ENCODE peak calls at places on chromosome 15, in seven cellular contexts. J, O, R, B, Y, W and G are unnamed samples.

GRCh38 chr15:29857196-29857595 is 34.9 kb upstream of the TJP1 start:
- DNase-seq in J (no peak), O (no peak), R (no peak), B (no peak), Y (no peak), W (peak), G (no peak)

GRCh38 chr15:34109775-34110663 is 8.1 kb downstream of the PGBD4 start:
- DNase-seq in J (no peak), O (no peak), R (no peak), B (no peak), Y (no peak), W (peak), G (no peak)

GRCh38 chr15:94029495-94029894 is 201.9 kb upstream of the MCTP2 start:
- DNase-seq in J (no peak), O (no peak), R (no peak), B (no peak), Y (no peak), W (peak), G (no peak)

GRCh38 chr15:63466378-63467192 is 37.8 kb upstream of the USP3 start:
- DNase-seq in J (peak), O (peak), R (no peak), B (no peak), Y (peak), W (peak), G (no peak)

GRCh38 chr15:33433821-33434220 is 123.1 kb downstream of the RYR3 start:
- DNase-seq in J (no peak), O (no peak), R (no peak), B (no peak), Y (no peak), W (no peak), G (no peak)

GRCh38 chr15:70057931-70058641 is 39.6 kb downstream of the TLE3 start:
- DNase-seq in J (no peak), O (no peak), R (no peak), B (peak), Y (no peak), W (no peak), G (no peak)

GRCh38 chr15:98649621-98649995 is 1.3 kb downstream of the IGF1R start:
- DNase-seq in J (peak), O (peak), R (peak), B (no peak), Y (peak), W (no peak), G (no peak)

GRCh38 chr15:40430271-40430805 is 10.4 kb upstream of the BAHD1 start:
- DNase-seq in J (no peak), O (no peak), R (no peak), B (peak), Y (no peak), W (no peak), G (no peak)

GRCh38 chr15:71691700-71692417 is 118.5 kb upstream of the NR2E3 start:
- DNase-seq in J (no peak), O (peak), R (no peak), B (no peak), Y (no peak), W (peak), G (no peak)

GRCh38 chr15:39454189-39454986 is 126.5 kb upstream of the THBS1 start:
- DNase-seq in J (no peak), O (no peak), R (no peak), B (no peak), Y (no peak), W (no peak), G (no peak)

GRCh38 chr15:65087411-65087810 is 10.9 kb downstream of the KBTBD13 start:
- DNase-seq in J (no peak), O (no peak), R (no peak), B (no peak), Y (no peak), W (no peak), G (no peak)

GRCh38 chr15:62497356-62497755 is 332.3 kb upstream of the C2CD4B start:
- DNase-seq in J (no peak), O (no peak), R (no peak), B (no peak), Y (no peak), W (no peak), G (no peak)

GRCh38 chr15:29183071-29183831 is 86.4 kb downstream of the NSMCE3 start:
- DNase-seq in J (no peak), O (no peak), R (no peak), B (no peak), Y (no peak), W (peak), G (no peak)

GRCh38 chr15:25134546-25134945 is 179.8 kb downstream of the SNRPN start:
- DNase-seq in J (no peak), O (no peak), R (no peak), B (no peak), Y (no peak), W (peak), G (no peak)

GRCh38 chr15:96268421-96269204 is 61.9 kb upstream of the NR2F2 start:
- DNase-seq in J (no peak), O (no peak), R (no peak), B (no peak), Y (no peak), W (peak), G (no peak)

GRCh38 chr15:39594764-39595620 is 14.1 kb downstream of the THBS1 start:
- DNase-seq in J (no peak), O (no peak), R (no peak), B (no peak), Y (no peak), W (peak), G (no peak)

GRCh38 chr15:83943849-83944404 is 290.0 kb downstream of the ADAMTSL3 start:
- DNase-seq in J (no peak), O (no peak), R (no peak), B (no peak), Y (no peak), W (no peak), G (no peak)

GRCh38 chr15:100919481-100920405 is 586 bp downstream of the LRRK1 start:
- DNase-seq in J (no peak), O (no peak), R (peak), B (no peak), Y (no peak), W (peak), G (peak)
- TF ChIP-seq CTCF in J (no peak), O (no peak), R (no peak), B (no peak), Y (no peak), W (no peak), G (no peak)

GRCh38 chr15:35293353-35294130 is 208.4 kb upstream of the NANOGP8 start:
- DNase-seq in J (no peak), O (no peak), R (no peak), B (peak), Y (no peak), W (peak), G (no peak)
- TF ChIP-seq CTCF in J (no peak), O (no peak), R (no peak), B (peak), Y (no peak), W (no peak), G (no peak)

GRCh38 chr15:42218953-42219596 is 11.0 kb upstream of the VPS39 start:
- DNase-seq in J (no peak), O (no peak), R (no peak), B (no peak), Y (no peak), W (no peak), G (no peak)

GRCh38 chr15:42220216-42220615 is 12.1 kb upstream of the VPS39 start:
- DNase-seq in J (no peak), O (no peak), R (no peak), B (no peak), Y (no peak), W (no peak), G (no peak)

GRCh38 chr15:42213481-42213880 is 5.4 kb upstream of the VPS39 start:
- DNase-seq in J (no peak), O (no peak), R (no peak), B (no peak), Y (no peak), W (no peak), G (no peak)

GRCh38 chr15:42214600-42214999 is 6.5 kb upstream of the VPS39 start:
- DNase-seq in J (no peak), O (no peak), R (no peak), B (no peak), Y (no peak), W (no peak), G (no peak)

DNA sequence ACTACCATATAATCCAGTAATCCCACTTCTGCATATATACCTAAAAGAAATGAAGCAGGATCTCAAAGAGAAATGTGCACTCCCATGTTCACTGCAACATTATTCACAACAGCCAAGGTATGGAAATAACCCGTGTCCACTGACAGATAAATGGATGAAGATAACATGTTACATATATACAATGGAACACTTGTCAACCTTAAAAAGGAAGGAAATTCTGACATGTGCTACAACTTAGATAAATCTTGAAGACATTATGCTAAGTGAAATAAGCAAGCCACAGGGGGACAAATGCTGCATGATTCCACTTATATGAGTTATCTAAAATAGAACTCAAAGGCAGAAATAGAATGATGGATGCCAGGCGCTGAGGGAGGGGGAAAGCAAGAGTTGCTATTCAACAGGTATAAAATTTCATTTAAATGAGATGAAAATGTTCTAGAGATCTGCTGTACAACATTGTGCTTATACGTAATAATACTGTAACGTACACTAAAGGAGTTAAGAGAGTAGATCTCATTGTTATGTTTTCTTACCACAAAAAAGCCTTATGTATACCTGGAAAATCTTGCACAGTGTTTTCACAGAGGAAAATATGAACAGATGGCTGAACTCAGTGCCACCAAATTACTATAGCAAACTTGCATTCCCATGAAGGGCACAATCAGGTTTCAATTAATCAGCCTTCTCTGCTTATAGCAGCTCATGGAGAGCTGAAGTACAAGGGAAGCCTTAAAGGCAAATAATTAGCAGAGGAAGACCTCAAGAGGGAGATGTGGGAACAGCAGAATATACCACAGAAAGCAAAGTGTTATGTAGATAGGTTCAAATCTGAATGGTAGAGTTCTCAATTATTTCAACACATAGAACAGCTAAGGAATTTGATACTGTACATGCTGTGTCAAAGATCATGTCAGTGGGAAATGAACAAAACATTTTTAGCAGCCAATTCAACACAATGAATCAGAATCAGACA is 8.0 kb upstream of the VPS39 start:
- DNase-seq in J (no peak), O (no peak), R (no peak), B (no peak), Y (no peak), W (no peak), G (no peak)
- TF ChIP-seq CTCF in J (no peak), O (no peak), R (no peak), B (no peak), Y (no peak), W (no peak), G (no peak)

GRCh38 chr15:45402162-45402954 is 24.0 kb upstream of the GATM start:
- DNase-seq in J (peak), O (peak), R (peak), B (peak), Y (peak), W (peak), G (peak)
- TF ChIP-seq CTCF in J (no peak), O (no peak), R (peak), B (no peak), Y (no peak), W (no peak), G (no peak)